ENCODE peak calls at places on chromosome 21, in seven cellular contexts. J is IMR-90, A is lower leg skin, X is uterus, B is adrenal gland, C is ovary, O is A549. Q is an unnamed sample.

GRCh38 chr21:30434033-30434631 is 4.1 kb downstream of the KRTAP13-4 start:
- DNase-seq in J (no peak), A (no peak), X (no peak), B (no peak), C (no peak), O (no peak), Q (peak; percentile 7)

GRCh38 chr21:43989401-43989800 is 22.7 kb upstream of the TRAPPC10 start:
- DNase-seq in J (no peak), A (no peak), X (no peak), B (no peak), C (no peak), O (no peak), Q (no peak)

GRCh38 chr21:35291963-35292627 is 243.0 kb upstream of the RUNX1 start:
- DNase-seq in J (peak; percentile 52), A (no peak), X (no peak), B (no peak), C (no peak), O (no peak), Q (no peak)

GRCh38 chr21:42988234-42988965 is 14.0 kb downstream of the PKNOX1 start:
- DNase-seq in J (peak; percentile 82), A (no peak), X (no peak), B (no peak), C (no peak), O (no peak), Q (no peak)

GRCh38 chr21:43874085-43874785 is 9.2 kb downstream of the AGPAT3 start:
- DNase-seq in J (no peak), A (no peak), X (no peak), B (no peak), C (no peak), O (no peak), Q (no peak)

GRCh38 chr21:29287383-29287782 is 11.3 kb upstream of the BACH1 start:
- DNase-seq in J (peak; percentile 52), A (no peak), X (no peak), B (no peak), C (no peak), O (no peak), Q (no peak)

GRCh38 chr21:43352568-43353281 is 74.2 kb downstream of the SIK1 start:
- DNase-seq in J (no peak), A (no peak), X (no peak), B (no peak), C (no peak), O (no peak), Q (peak; percentile 49)

GRCh38 chr21:29441651-29442050 is 142.9 kb downstream of the BACH1 start:
- DNase-seq in J (no peak), A (no peak), X (no peak), B (no peak), C (no peak), O (no peak), Q (no peak)

GRCh38 chr21:46667191-46667734 is 31.8 kb downstream of the PRMT2 start:
- DNase-seq in J (peak; percentile 16), A (no peak), X (no peak), B (no peak), C (no peak), O (no peak), Q (no peak)

GRCh38 chr21:43733529-43734071 is 14.7 kb downstream of the PDXK start:
- DNase-seq in J (peak; percentile 79), A (no peak), X (no peak), B (no peak), C (no peak), O (no peak), Q (peak; percentile 51)

GRCh38 chr21:43975469-43976098 is 36.5 kb upstream of the TRAPPC10 start:
- DNase-seq in J (peak; percentile 48), A (peak; percentile 66), X (peak; percentile 78), B (peak; percentile 92), C (peak; percentile 76), O (peak; percentile 67), Q (peak; percentile 82)

GRCh38 chr21:43609501-43610340 is 49.6 kb downstream of the HSF2BP start:
- DNase-seq in J (peak; percentile 88), A (no peak), X (peak; percentile 25), B (peak; percentile 64), C (peak; percentile 40), O (no peak), Q (peak; percentile 71)

GRCh38 chr21:43608225-43608624 is 51.1 kb downstream of the HSF2BP start:
- DNase-seq in J (peak; percentile 86), A (no peak), X (no peak), B (no peak), C (no peak), O (no peak), Q (no peak)

GRCh38 chr21:29233611-29234540 is 64.8 kb upstream of the BACH1 start:
- DNase-seq in J (no peak), A (no peak), X (no peak), B (no peak), C (no peak), O (no peak), Q (no peak)

GRCh38 chr21:42796327-42797062 is 82.8 kb downstream of the WDR4 start:
- DNase-seq in J (no peak), A (no peak), X (no peak), B (no peak), C (no peak), O (no peak), Q (no peak)

GRCh38 chr21:26659181-26659580 is 86.1 kb upstream of the CYYR1 start:
- DNase-seq in J (no peak), A (no peak), X (no peak), B (no peak), C (no peak), O (no peak), Q (no peak)

GRCh38 chr21:43262427-43262826 is 93.6 kb downstream of the CRYAA start:
- DNase-seq in J (peak; percentile 19), A (no peak), X (no peak), B (no peak), C (no peak), O (no peak), Q (no peak)

DNA sequence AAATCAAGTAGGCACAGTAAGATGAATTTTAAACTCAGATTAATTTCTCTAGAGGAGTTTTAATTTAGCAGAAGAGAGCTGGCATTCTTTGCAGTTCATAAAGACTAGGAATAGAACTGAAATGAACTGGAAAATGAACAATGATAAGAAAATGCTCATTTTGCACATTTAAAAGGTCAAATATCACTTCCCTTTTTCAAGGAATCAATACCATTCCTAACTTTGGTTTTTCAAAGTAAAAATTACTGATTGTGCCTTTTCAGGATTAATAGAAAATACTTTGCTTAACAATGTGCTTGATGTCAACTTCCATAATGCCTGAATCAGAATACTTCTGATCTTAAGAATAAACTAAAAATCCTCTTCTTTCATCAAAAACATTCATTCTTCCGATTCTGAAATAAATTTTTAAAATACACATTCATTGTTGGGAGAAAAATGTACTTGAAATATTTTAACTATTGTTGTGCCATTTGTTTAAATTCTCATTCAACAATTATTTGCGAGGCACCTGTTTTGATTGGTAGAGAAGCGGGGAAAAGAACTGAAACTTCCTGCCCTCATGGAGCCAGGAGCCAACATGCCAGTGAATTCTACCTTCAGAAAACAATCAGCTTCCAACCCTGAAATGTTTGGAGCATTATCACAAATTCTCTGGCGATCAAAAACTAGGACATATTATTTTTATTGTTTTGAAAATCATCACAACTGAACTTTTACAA is 2.1 kb downstream of the SCAF4 start:
- DNase-seq in J (no peak), A (no peak), X (no peak), B (no peak), C (no peak), O (no peak), Q (no peak)
- H3K4me3 ChIP-seq in J (peak overlapping the region; percentile 92), A (no peak overlapping the region), X (peak overlapping the region; percentile 88), B (peak overlapping the region; percentile 99), C (peak overlapping the region; percentile 96), O (peak overlapping the region; percentile 92), Q (no peak overlapping the region)

DNA sequence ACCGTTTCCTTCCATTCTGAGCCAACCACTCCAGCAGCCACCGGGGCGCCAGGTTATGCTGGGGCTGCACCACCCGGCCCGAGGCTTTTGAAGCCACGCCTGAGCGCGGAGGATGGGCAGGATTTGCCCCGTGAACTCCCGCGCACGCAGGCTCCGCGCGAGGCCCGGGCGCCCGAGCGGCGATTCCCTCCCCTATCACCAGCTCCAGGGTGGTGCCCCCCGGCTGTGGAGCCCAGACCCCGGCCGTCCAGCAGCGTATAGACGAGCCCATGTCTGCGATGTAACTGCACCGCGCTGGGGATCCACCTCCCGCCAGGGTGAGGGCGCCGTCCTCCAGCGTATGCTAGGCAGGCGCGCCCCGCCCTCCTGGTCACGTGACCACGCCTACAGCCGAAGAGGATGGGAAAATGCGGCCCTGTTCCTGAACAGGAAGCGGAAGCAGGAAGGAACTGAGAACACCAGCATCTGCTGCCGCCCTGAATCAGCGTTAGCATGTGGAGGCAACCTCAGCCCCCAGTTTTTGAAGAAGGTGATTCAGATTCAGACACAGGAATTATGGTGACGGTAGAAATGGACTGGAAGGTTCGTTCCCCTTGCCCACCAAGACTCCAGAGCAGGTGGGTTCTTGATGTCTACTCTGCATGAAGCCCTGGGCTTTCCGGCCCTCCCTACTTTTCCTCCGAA is 46.0 kb downstream of the VPS26C start:
- DNase-seq in J (peak; percentile 87), A (peak; percentile 94), X (peak; percentile 95), B (peak; percentile 97), C (peak; percentile 95), O (peak; percentile 79), Q (peak; percentile 95)
- TF ChIP-seq POLR2A in J (peak; percentile 37), A (no peak), X (peak; percentile 56), B (peak; percentile 56), C (peak; percentile 49), O (peak; percentile 94), Q (peak; percentile 54)

GRCh38 chr21:45029968-45030636 is 44.3 kb upstream of the ADARB1 start:
- DNase-seq in J (no peak), A (no peak), X (no peak), B (no peak), C (no peak), O (no peak), Q (no peak)

GRCh38 chr21:45029298-45029967 is 44.9 kb upstream of the ADARB1 start:
- DNase-seq in J (no peak), A (no peak), X (no peak), B (peak; percentile 84), C (no peak), O (no peak), Q (no peak)

GRCh38 chr21:45032332-45032731 is 42.0 kb upstream of the ADARB1 start:
- DNase-seq in J (no peak), A (no peak), X (no peak), B (no peak), C (no peak), O (no peak), Q (no peak)

GRCh38 chr21:45031231-45032191 is 42.9 kb upstream of the ADARB1 start:
- DNase-seq in J (no peak), A (no peak), X (no peak), B (no peak), C (no peak), O (no peak), Q (no peak)

DNA sequence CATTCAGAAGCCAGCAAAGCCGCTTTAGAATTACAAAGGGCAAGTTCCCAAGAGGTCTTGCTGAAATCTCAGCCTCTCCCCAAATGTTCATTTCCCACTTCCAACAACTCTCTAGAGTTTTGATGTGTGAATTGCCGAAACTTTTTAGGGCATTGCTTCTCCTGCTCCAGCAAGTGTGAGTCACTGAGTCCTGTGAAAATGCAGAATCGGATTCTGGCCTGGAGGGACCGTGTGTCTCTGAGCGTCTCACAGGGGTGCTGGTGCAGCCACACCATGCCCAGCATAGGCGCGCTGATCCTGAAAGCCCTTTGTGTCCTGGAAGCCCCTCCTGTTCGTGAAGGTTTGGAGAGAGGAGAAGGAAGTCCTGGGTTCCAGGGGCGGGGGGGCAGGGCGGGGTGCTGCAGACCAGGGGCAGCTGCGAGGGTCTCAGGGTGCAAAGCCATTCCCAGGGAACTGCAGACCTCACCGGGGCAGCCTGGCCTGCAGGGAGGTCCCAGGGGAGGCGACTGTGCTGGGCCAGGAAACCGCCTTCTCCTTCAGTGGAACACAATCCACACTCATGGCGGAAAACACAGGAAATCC is 43.7 kb upstream of the ADARB1 start:
- DNase-seq in J (no peak), A (no peak), X (no peak), B (no peak), C (no peak), O (no peak), Q (no peak)
- H3K4me3 ChIP-seq in J (no peak overlapping the region), A (no peak overlapping the region), X (no peak overlapping the region), B (no peak overlapping the region), C (no peak overlapping the region), O (no peak overlapping the region), Q (no peak overlapping the region)

GRCh38 chr21:39379986-39380891 is 31.4 kb upstream of the HMGN1 start:
- DNase-seq in J (peak; percentile 96), A (peak; percentile 93), X (peak; percentile 96), B (peak; percentile 98), C (peak; percentile 95), O (peak; percentile 72), Q (peak; percentile 94)
- TF ChIP-seq POLR2A in J (peak; percentile 92), A (peak; percentile 21), X (peak; percentile 51), B (peak; percentile 73), C (peak; percentile 93), O (peak; percentile 48), Q (peak; percentile 80)

Q was measured in transverse colon.